ENCODE peak calls at places on chromosomes 11 and 22, in four cellular contexts. One of them, this sample, is unnamed.
A peak's percentile ranks its signal among the peaks of the same experiment; 100 is the strongest.

GRCh38 chr11:27464155-27464759 is 8.3 kb downstream of the LGR4 start:
- DNase-seq in fibroblast of lung: peak; percentile 88
- DNase-seq in PC-3: peak; percentile 88
- DNase-seq in epithelial cell of prostate: no peak
- DNase-seq in this sample: no peak

GRCh38 chr11:44780940-44781631 is 54.3 kb downstream of the TSPAN18 start:
- DNase-seq in fibroblast of lung: peak; percentile 36
- DNase-seq in PC-3: no peak
- DNase-seq in epithelial cell of prostate: no peak
- DNase-seq in this sample: no peak

GRCh38 chr11:83521647-83522596 is 235.8 kb upstream of the CCDC90B start:
- DNase-seq in PC-3: peak; percentile 15
- DNase-seq in fibroblast of lung: peak; percentile 7
- DNase-seq in epithelial cell of prostate: no peak
- DNase-seq in this sample: no peak

GRCh38 chr11:116696381-116696941 is 76.3 kb downstream of the BUD13 start:
- DNase-seq in fibroblast of lung: peak; percentile 49
- DNase-seq in PC-3: peak; percentile 81
- DNase-seq in epithelial cell of prostate: no peak
- DNase-seq in this sample: no peak

GRCh38 chr11:105897161-105897560 is 124.9 kb downstream of the MSANTD4 start:
- DNase-seq in fibroblast of lung: no peak
- DNase-seq in epithelial cell of prostate: no peak
- DNase-seq in PC-3: no peak
- DNase-seq in this sample: no peak

GRCh38 chr11:2092956-2093412 is 46.2 kb downstream of the IGF2 start:
- DNase-seq in epithelial cell of prostate: peak; percentile 87
- DNase-seq in PC-3: peak; percentile 95
- DNase-seq in fibroblast of lung: peak; percentile 75
- DNase-seq in this sample: no peak

GRCh38 chr11:75163917-75164316 is 13.0 kb downstream of the SLCO2B1 start:
- DNase-seq in epithelial cell of prostate: no peak
- DNase-seq in fibroblast of lung: no peak
- DNase-seq in PC-3: no peak
- DNase-seq in this sample: no peak

GRCh38 chr11:126634963-126635362 is 279.5 kb downstream of the ST3GAL4 start:
- DNase-seq in PC-3: no peak
- DNase-seq in fibroblast of lung: no peak
- DNase-seq in epithelial cell of prostate: no peak
- DNase-seq in this sample: no peak

GRCh38 chr22:35604671-35605457 is 12.3 kb downstream of the MB start:
- DNase-seq in PC-3: peak; percentile 49
- DNase-seq in epithelial cell of prostate: no peak
- DNase-seq in fibroblast of lung: peak; percentile 74
- DNase-seq in this sample: no peak

GRCh38 chr11:86632499-86633269 is 39.7 kb downstream of the ME3 start:
- DNase-seq in fibroblast of lung: peak; percentile 99
- DNase-seq in PC-3: peak; percentile 92
- DNase-seq in epithelial cell of prostate: peak; percentile 70
- DNase-seq in this sample: peak; percentile 98

GRCh38 chr11:115817844-115818565 is 313.8 kb upstream of the CADM1 start:
- DNase-seq in epithelial cell of prostate: no peak
- DNase-seq in fibroblast of lung: no peak
- DNase-seq in PC-3: no peak
- DNase-seq in this sample: no peak

GRCh38 chr11:128361451-128362020 is 225.8 kb downstream of the ETS1 start:
- DNase-seq in fibroblast of lung: peak; percentile 91
- DNase-seq in PC-3: peak; percentile 58
- DNase-seq in epithelial cell of prostate: no peak
- DNase-seq in this sample: no peak

GRCh38 chr11:2190670-2191471 is 19.3 kb upstream of the TH start:
- DNase-seq in epithelial cell of prostate: no peak
- DNase-seq in PC-3: no peak
- DNase-seq in fibroblast of lung: no peak
- DNase-seq in this sample: no peak

GRCh38 chr22:20392983-20393704 is 807 bp upstream of the ZNF74 start:
- DNase-seq in fibroblast of lung: no peak
- DNase-seq in epithelial cell of prostate: no peak
- DNase-seq in PC-3: no peak
- DNase-seq in this sample: no peak

GRCh38 chr11:87970762-87971161 is 204.5 kb downstream of the RAB38 start:
- DNase-seq in fibroblast of lung: no peak
- DNase-seq in PC-3: no peak
- DNase-seq in epithelial cell of prostate: no peak
- DNase-seq in this sample: no peak

GRCh38 chr22:50504245-50505211 is 3.0 kb downstream of the LMF2 start:
- DNase-seq in PC-3: no peak
- DNase-seq in epithelial cell of prostate: no peak
- DNase-seq in fibroblast of lung: no peak
- DNase-seq in this sample: no peak

GRCh38 chr11:77387701-77388100 is 86.2 kb downstream of the PAK1 start:
- DNase-seq in epithelial cell of prostate: no peak
- DNase-seq in fibroblast of lung: no peak
- DNase-seq in PC-3: no peak
- DNase-seq in this sample: no peak

GRCh38 chr22:26585104-26585790 is 4.7 kb downstream of the TPST2 start:
- DNase-seq in epithelial cell of prostate: no peak
- DNase-seq in PC-3: peak; percentile 81
- DNase-seq in fibroblast of lung: peak; percentile 84
- DNase-seq in this sample: no peak

GRCh38 chr22:20130319-20130718 is 1.3 kb upstream of the ZDHHC8 start:
- DNase-seq in PC-3: peak; percentile 23
- DNase-seq in fibroblast of lung: no peak
- DNase-seq in epithelial cell of prostate: no peak
- DNase-seq in this sample: no peak

GRCh38 chr11:75100314-75100713 is 3.6 kb upstream of the OR2AT4 start:
- DNase-seq in fibroblast of lung: peak; percentile 41
- DNase-seq in epithelial cell of prostate: no peak
- DNase-seq in PC-3: peak; percentile 35
- DNase-seq in this sample: no peak

GRCh38 chr11:112582366-112582765 is 321.7 kb upstream of the PLET1 start:
- DNase-seq in epithelial cell of prostate: no peak
- DNase-seq in fibroblast of lung: no peak
- DNase-seq in PC-3: no peak
- DNase-seq in this sample: no peak

GRCh38 chr22:38870791-38871359 is 1.1 kb downstream of the CBX6 start:
- DNase-seq in epithelial cell of prostate: no peak
- DNase-seq in PC-3: no peak
- DNase-seq in fibroblast of lung: no peak
- DNase-seq in this sample: no peak

GRCh38 chr11:90757851-90758494 is 535.1 kb upstream of the CHORDC1 start:
- DNase-seq in PC-3: peak; percentile 82
- DNase-seq in fibroblast of lung: no peak
- DNase-seq in epithelial cell of prostate: no peak
- DNase-seq in this sample: no peak

GRCh38 chr22:42929838-42930155 is 72.7 kb upstream of the ARFGAP3 start:
- DNase-seq in PC-3: no peak
- DNase-seq in fibroblast of lung: no peak
- DNase-seq in epithelial cell of prostate: no peak
- DNase-seq in this sample: no peak

GRCh38 chr11:126474888-126475626 is 119.6 kb downstream of the ST3GAL4 start:
- DNase-seq in epithelial cell of prostate: no peak
- DNase-seq in PC-3: no peak
- DNase-seq in fibroblast of lung: no peak
- DNase-seq in this sample: no peak

GRCh38 chr22:32843300-32843699 is 41.8 kb downstream of the TIMP3 start:
- DNase-seq in fibroblast of lung: no peak
- DNase-seq in epithelial cell of prostate: no peak
- DNase-seq in PC-3: no peak
- DNase-seq in this sample: no peak

GRCh38 chr11:9527481-9528140 is 45.9 kb upstream of the WEE1 start:
- DNase-seq in PC-3: peak; percentile 74
- DNase-seq in epithelial cell of prostate: no peak
- DNase-seq in fibroblast of lung: peak; percentile 94
- DNase-seq in this sample: no peak

GRCh38 chr22:46793497-46793896 is 31.0 kb downstream of the TBC1D22A start:
- DNase-seq in epithelial cell of prostate: no peak
- DNase-seq in PC-3: no peak
- DNase-seq in fibroblast of lung: no peak
- DNase-seq in this sample: no peak
- H3K27ac ChIP-seq in epithelial cell of prostate: no peak overlapping the region
- H3K27ac ChIP-seq in PC-3: no peak overlapping the region
- H3K27ac ChIP-seq in fibroblast of lung: no peak overlapping the region
- H3K27ac ChIP-seq in this sample: no peak overlapping the region

GRCh38 chr11:35147273-35147672 is 8.3 kb downstream of the CD44 start:
- DNase-seq in epithelial cell of prostate: no peak
- DNase-seq in fibroblast of lung: no peak
- DNase-seq in PC-3: no peak
- DNase-seq in this sample: no peak
- H3K27ac ChIP-seq in epithelial cell of prostate: peak overlapping the region; percentile 97
- H3K27ac ChIP-seq in fibroblast of lung: peak overlapping the region; percentile 26
- H3K27ac ChIP-seq in PC-3: no peak overlapping the region
- H3K27ac ChIP-seq in this sample: peak overlapping the region; percentile 97

DNA sequence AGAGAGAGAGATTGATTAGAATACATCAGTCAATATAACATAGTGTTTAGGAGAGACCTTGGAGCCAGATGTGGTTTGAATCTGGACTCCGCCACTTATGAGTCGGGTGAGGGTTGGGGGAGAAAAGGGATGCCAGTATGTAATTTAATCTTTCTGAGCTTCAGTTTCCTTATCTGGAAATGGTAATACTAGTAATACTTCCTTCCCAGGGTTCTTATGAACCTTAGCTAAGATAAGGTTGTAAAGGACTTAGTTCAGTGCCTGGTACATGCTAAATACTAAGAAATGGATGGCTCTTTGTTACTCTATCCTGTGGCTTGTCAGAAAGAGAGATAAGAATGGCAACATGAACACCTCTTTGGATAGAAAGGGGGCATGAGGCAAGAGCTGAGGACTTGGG is 226.1 kb upstream of the NARS2 start:
- DNase-seq in fibroblast of lung: peak; percentile 32
- DNase-seq in epithelial cell of prostate: no peak
- DNase-seq in PC-3: no peak
- DNase-seq in this sample: no peak
- H3K27ac ChIP-seq in fibroblast of lung: peak overlapping the region; percentile 89
- H3K27ac ChIP-seq in epithelial cell of prostate: peak overlapping the region; percentile 83
- H3K27ac ChIP-seq in PC-3: peak overlapping the region; percentile 96
- H3K27ac ChIP-seq in this sample: peak overlapping the region; percentile 40

GRCh38 chr11:3836903-3837302 is 3.9 kb downstream of the RHOG start:
- DNase-seq in epithelial cell of prostate: no peak
- DNase-seq in fibroblast of lung: no peak
- DNase-seq in PC-3: no peak
- DNase-seq in this sample: no peak
- H3K27ac ChIP-seq in epithelial cell of prostate: no peak overlapping the region
- H3K27ac ChIP-seq in fibroblast of lung: no peak overlapping the region
- H3K27ac ChIP-seq in PC-3: no peak overlapping the region
- H3K27ac ChIP-seq in this sample: no peak overlapping the region

GRCh38 chr11:95231881-95232605 is 1.0 kb upstream of the SESN3 start:
- DNase-seq in fibroblast of lung: peak; percentile 78
- DNase-seq in PC-3: no peak
- DNase-seq in epithelial cell of prostate: no peak
- DNase-seq in this sample: no peak

GRCh38 chr11:95231126-95231880 is at the start of gene SESN3:
- DNase-seq in epithelial cell of prostate: peak; percentile 100
- DNase-seq in PC-3: peak; percentile 96
- DNase-seq in fibroblast of lung: peak; percentile 100
- DNase-seq in this sample: peak; percentile 48

GRCh38 chr11:95229199-95230053 is 1.6 kb downstream of the SESN3 start:
- DNase-seq in epithelial cell of prostate: no peak
- DNase-seq in PC-3: no peak
- DNase-seq in fibroblast of lung: peak; percentile 35
- DNase-seq in this sample: no peak

GRCh38 chr11:95230054-95231034 is 658 bp downstream of the SESN3 start:
- DNase-seq in fibroblast of lung: peak; percentile 15
- DNase-seq in PC-3: no peak
- DNase-seq in epithelial cell of prostate: no peak
- DNase-seq in this sample: no peak

DNA sequence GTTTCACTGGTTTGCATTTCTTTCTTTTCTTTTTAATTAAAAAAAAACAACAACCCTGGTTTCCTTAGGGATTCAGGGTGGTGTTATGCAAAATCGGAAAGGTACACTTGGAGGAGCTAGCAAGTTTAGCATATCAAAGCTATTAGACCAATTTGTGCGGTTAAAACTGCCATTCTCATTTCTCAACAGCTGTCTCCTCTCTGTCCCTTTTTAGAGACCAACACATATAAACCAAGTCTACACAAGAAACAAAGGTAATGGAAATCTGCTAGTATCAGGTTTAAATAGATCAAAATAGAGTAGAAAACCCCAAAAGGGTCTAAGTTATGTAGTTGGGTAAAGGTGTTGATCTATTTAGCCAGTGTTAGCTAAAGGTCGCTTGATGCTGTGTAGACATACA is 1.7 kb upstream of the SESN3 start:
- DNase-seq in epithelial cell of prostate: no peak
- DNase-seq in fibroblast of lung: peak; percentile 10
- DNase-seq in PC-3: no peak
- DNase-seq in this sample: no peak
- H3K27ac ChIP-seq in epithelial cell of prostate: peak overlapping the region; percentile 72
- H3K27ac ChIP-seq in fibroblast of lung: no peak overlapping the region
- H3K27ac ChIP-seq in PC-3: no peak overlapping the region
- H3K27ac ChIP-seq in this sample: no peak overlapping the region

DNA sequence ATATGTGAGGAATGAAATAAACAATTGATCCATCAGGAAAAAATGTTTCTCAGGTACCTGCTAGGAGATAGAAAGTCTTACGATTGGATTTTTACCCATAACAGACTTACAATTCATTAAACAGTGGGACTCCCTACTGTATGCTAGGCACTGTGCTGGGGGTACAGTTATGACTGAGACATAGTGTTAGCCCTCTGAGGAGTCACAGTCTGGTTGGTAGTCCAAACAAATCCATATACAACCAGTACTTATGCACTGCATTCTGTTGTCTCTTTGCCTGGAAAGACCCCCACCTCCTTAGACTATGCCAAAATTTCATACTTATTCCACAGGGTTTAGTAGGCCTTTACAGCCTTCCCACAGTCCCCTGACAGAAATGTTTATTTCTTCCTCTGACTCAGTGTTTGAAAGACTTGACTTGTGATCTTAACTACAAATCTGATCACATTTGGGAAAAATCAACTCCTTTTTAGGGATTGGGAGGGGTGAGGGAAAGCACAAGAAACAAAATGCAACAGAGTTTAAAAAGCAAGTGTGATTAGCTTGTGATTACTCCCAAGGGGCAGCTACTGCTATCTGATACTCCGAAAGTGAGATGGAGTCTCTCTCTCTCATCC is 69.4 kb upstream of the HORMAD2 start:
- DNase-seq in PC-3: no peak
- DNase-seq in fibroblast of lung: no peak
- DNase-seq in epithelial cell of prostate: no peak
- DNase-seq in this sample: no peak
- H3K27ac ChIP-seq in PC-3: no peak overlapping the region
- H3K27ac ChIP-seq in fibroblast of lung: peak overlapping the region; percentile 20
- H3K27ac ChIP-seq in epithelial cell of prostate: no peak overlapping the region
- H3K27ac ChIP-seq in this sample: no peak overlapping the region